ENCODE peak calls at places on chromosomes 6 and 20, in four cellular contexts. B is H9, A is dorsolateral prefrontal cortex, K is tibial artery. P is an unnamed sample.

GRCh38 chr20:63704749-63705117 is 3.0 kb downstream of the ARFRP1 start:
- DNase-seq in B (no peak), A (no peak), K (peak; percentile 38), P (no peak)

GRCh38 chr6:166473886-166474596 is 91.3 kb upstream of the MPC1 start:
- DNase-seq in B (peak; percentile 2), A (no peak), K (peak; percentile 40), P (no peak)

GRCh38 chr20:56551571-56551970 is 18.5 kb downstream of the FAM209B start:
- DNase-seq in B (no peak), A (no peak), K (no peak), P (no peak)

GRCh38 chr6:11050735-11051134 is 6.6 kb upstream of the ELOVL2 start:
- DNase-seq in B (no peak), A (no peak), K (no peak), P (no peak)

GRCh38 chr20:9829835-9830234 is 9.0 kb downstream of the PAK5 start:
- DNase-seq in B (peak; percentile 44), A (no peak), K (no peak), P (no peak)

GRCh38 chr6:151634336-151634720 is 140.5 kb downstream of the CCDC170 start:
- DNase-seq in B (no peak), A (no peak), K (no peak), P (no peak)

GRCh38 chr6:149166747-149167146 is 150.8 kb upstream of the TAB2 start:
- DNase-seq in B (no peak), A (no peak), K (no peak), P (no peak)

GRCh38 chr6:125558451-125558850 is 191.0 kb upstream of the HEY2 start:
- DNase-seq in B (no peak), A (no peak), K (no peak), P (no peak)

GRCh38 chr6:100730581-100730980 is 150.5 kb downstream of the ASCC3 start:
- DNase-seq in B (no peak), A (no peak), K (no peak), P (no peak)

GRCh38 chr6:7993952-7994351 is 70.2 kb downstream of the BLOC1S5 start:
- DNase-seq in B (no peak), A (no peak), K (no peak), P (no peak)

GRCh38 chr20:53982624-53983023 is 87.8 kb downstream of the BCAS1 start:
- DNase-seq in B (no peak), A (no peak), K (no peak), P (no peak)

GRCh38 chr20:58102252-58102651 is 126.2 kb downstream of the ANKRD60 start:
- DNase-seq in B (no peak), A (no peak), K (no peak), P (no peak)

GRCh38 chr20:1324598-1325172 is 4.3 kb downstream of the SDCBP2 start:
- DNase-seq in B (no peak), A (peak; percentile 45), K (peak; percentile 62), P (no peak)

GRCh38 chr6:165181951-165182414 is 127.4 kb downstream of the C6orf118 start:
- DNase-seq in B (no peak), A (no peak), K (no peak), P (no peak)

GRCh38 chr20:20630551-20630950 is 81.9 kb downstream of the RALGAPA2 start:
- DNase-seq in B (no peak), A (no peak), K (no peak), P (no peak)

GRCh38 chr6:108655840-108656650 is 95.3 kb downstream of the FOXO3 start:
- DNase-seq in B (no peak), A (no peak), K (no peak), P (peak; percentile 38)

GRCh38 chr20:51801220-51801991 is 915 bp downstream of the SALL4 start:
- DNase-seq in B (peak; percentile 55), A (no peak), K (no peak), P (no peak)

GRCh38 chr6:30727920-30728605 is 7.9 kb downstream of the TUBB start:
- DNase-seq in B (no peak), A (no peak), K (no peak), P (no peak)

GRCh38 chr6:140174509-140174908 is 800.1 kb upstream of the CITED2 start:
- DNase-seq in B (no peak), A (no peak), K (no peak), P (no peak)

GRCh38 chr6:5412663-5413062 is 151.3 kb downstream of the FARS2 start:
- DNase-seq in B (no peak), A (no peak), K (no peak), P (no peak)

GRCh38 chr6:167098825-167099225 is 24.1 kb upstream of the CCR6 start:
- DNase-seq in B (no peak), A (no peak), K (no peak), P (no peak)

GRCh38 chr20:24164360-24164759 is 175.8 kb upstream of the GGTLC1 start:
- DNase-seq in B (peak; percentile 65), A (no peak), K (no peak), P (no peak)

GRCh38 chr6:2522521-2522920 is 228.2 kb downstream of the MYLK4 start:
- DNase-seq in B (no peak), A (no peak), K (no peak), P (no peak)

GRCh38 chr6:52399511-52400315 is 20.4 kb upstream of the EFHC1 start:
- DNase-seq in B (peak; percentile 55), A (no peak), K (no peak), P (no peak)

GRCh38 chr6:57013501-57013900 is 33.0 kb upstream of the KIAA1586 start:
- DNase-seq in B (no peak), A (no peak), K (no peak), P (no peak)

GRCh38 chr6:106858653-106859092 is 115.9 kb downstream of the CD24 start:
- DNase-seq in B (no peak), A (no peak), K (no peak), P (peak; percentile 62)

GRCh38 chr20:9503530-9504251 is 10.7 kb upstream of the LAMP5 start:
- DNase-seq in B (peak; percentile 48), A (no peak), K (no peak), P (no peak)

GRCh38 chr6:38853236-38853635 is 138.1 kb downstream of the DNAH8 start:
- DNase-seq in B (no peak), A (no peak), K (no peak), P (no peak)

GRCh38 chr6:7537560-7538174 is 3.8 kb upstream of the DSP start:
- DNase-seq in B (no peak), A (no peak), K (no peak), P (no peak)

GRCh38 chr20:58310291-58310782 is 822 bp downstream of the RAB22A start:
- DNase-seq in B (no peak), A (no peak), K (no peak), P (no peak)

GRCh38 chr6:31860349-31860748 is 2.3 kb downstream of the NEU1 start:
- DNase-seq in B (no peak), A (no peak), K (no peak), P (no peak)

GRCh38 chr6:41571066-41571780 is 25.0 kb downstream of the FOXP4 start:
- DNase-seq in B (no peak), A (no peak), K (no peak), P (peak; percentile 61)

GRCh38 chr6:2797564-2798014 is 32.4 kb downstream of the WRNIP1 start:
- DNase-seq in B (no peak), A (no peak), K (no peak), P (no peak)

GRCh38 chr6:149060985-149061760 is 256.3 kb upstream of the TAB2 start:
- DNase-seq in B (no peak), A (no peak), K (no peak), P (no peak)

GRCh38 chr6:134647861-134648260 is 302.0 kb downstream of the ALDH8A1 start:
- DNase-seq in B (no peak), A (no peak), K (no peak), P (no peak)

GRCh38 chr20:38714308-38714707 is 10.0 kb upstream of the SLC32A1 start:
- DNase-seq in B (peak; percentile 54), A (no peak), K (no peak), P (no peak)

GRCh38 chr6:148462203-148462602 is 119.6 kb downstream of the SASH1 start:
- DNase-seq in B (no peak), A (no peak), K (no peak), P (no peak)

DNA sequence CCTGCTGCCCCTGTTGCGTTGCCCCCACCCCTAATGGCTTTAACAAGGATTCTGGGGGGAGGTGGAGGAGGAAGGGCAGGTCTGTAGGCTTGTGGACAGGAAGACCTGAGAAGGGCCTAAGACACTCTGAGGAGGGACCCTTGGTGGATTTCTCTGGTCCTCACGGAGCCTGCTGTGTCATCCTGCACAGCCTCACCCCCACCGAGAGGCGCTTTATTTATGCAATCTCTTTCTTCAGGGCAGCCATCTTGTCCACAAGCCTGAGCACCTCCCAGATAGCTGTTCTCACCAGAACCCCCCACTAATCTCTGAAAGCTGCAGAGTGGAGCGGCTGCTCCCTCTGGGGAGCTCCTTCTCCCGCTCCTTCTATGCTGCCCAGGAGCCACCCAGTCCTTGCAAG is 59.3 kb upstream of the MLN start:
- DNase-seq in B (no peak), A (no peak), K (no peak), P (no peak)
- H3K27ac ChIP-seq in B (no peak overlapping the region), A (no peak overlapping the region), K (no peak overlapping the region), P (no peak overlapping the region)

GRCh38 chr6:136751478-136751956 is 40.8 kb downstream of the MAP3K5 start:
- DNase-seq in B (no peak), A (no peak), K (no peak), P (no peak)
- H3K27ac ChIP-seq in B (no peak overlapping the region), A (peak overlapping the region; percentile 69), K (peak overlapping the region; percentile 61), P (peak overlapping the region; percentile 42)

GRCh38 chr6:158556113-158556512 is 3.8 kb upstream of the TMEM181 start:
- DNase-seq in B (no peak), A (no peak), K (no peak), P (no peak)

GRCh38 chr6:158552796-158553138 is 7.1 kb upstream of the TMEM181 start:
- DNase-seq in B (no peak), A (no peak), K (no peak), P (no peak)

GRCh38 chr6:158554611-158555361 is 5.1 kb upstream of the TMEM181 start:
- DNase-seq in B (no peak), A (no peak), K (no peak), P (no peak)

GRCh38 chr6:158548418-158549161 is 11.3 kb upstream of the TMEM181 start:
- DNase-seq in B (peak; percentile 47), A (no peak), K (no peak), P (no peak)

GRCh38 chr6:158552055-158552795 is 7.7 kb upstream of the TMEM181 start:
- DNase-seq in B (no peak), A (no peak), K (no peak), P (no peak)
- H3K27ac ChIP-seq in B (no peak overlapping the region), A (no peak overlapping the region), K (no peak overlapping the region), P (no peak overlapping the region)

DNA sequence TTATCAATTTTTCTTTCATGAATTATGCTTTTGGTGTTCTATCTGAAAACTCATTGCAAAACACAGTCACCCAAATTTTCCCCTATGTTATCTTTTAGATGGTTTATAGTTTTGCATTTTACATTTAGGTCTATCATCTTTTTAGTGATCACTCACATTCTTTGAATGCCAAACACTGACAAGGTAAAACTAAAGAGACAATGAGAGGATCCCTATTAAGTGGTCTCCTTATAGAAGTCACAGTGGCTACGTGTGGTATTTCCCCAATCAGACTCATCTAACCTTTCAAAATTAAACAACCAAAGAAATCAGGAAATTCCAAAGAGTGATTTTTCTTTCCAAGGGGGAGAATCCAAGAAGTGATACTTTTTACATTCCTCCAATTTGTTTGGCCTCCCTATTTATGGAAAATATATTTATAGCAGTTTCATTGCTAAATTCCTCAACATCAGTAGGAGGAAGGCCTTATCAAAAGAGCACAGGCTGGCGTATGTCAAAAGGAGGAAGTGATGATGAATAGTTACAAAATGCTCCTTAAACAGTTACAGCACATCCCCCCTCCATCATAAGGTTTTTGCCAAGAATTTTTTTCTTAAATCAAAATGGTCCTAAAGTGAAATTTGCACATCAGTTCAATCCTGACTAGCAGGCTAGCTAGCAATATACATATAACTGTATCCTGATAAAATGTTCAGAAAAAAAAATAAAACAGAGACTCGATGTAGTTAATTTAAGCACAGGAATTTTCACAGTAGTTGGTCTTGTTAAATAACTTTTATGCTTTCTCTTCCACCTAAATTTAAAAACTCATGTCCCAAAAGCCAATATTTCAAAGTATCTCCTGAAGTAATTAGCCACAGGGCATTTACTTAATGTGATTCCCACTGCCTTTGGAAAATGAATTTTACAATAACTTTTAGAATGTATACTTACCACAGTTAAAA is 76.2 kb upstream of the IPCEF1 start:
- DNase-seq in B (no peak), A (no peak), K (no peak), P (no peak)
- H3K27ac ChIP-seq in B (no peak overlapping the region), A (peak overlapping the region; percentile 6), K (peak overlapping the region; percentile 62), P (no peak overlapping the region)

P was measured in uterus.